ENCODE peak calls at places on chromosome 17, in five cellular contexts. C is AG04450, O is astrocyte, J is esophagus squamous epithelium, S is cardiac muscle cell. A is an unnamed sample.

GRCh38 chr17:2814499-2815341 is 18.5 kb downstream of the RAP1GAP2 start:
- DNase-seq in C (no peak), O (no peak), J (no peak), S (no peak), A (peak; percentile 28)

GRCh38 chr17:43027091-43028032 is 2.3 kb downstream of the RND2 start:
- DNase-seq in J (no peak), S (no peak), O (no peak), C (no peak), A (no peak)

GRCh38 chr17:76353004-76353598 is 615 bp downstream of the PRPSAP1 start:
- DNase-seq in J (no peak), C (no peak), S (peak; percentile 56), O (no peak), A (peak; percentile 47)

GRCh38 chr17:70492368-70492767 is 323.0 kb downstream of the KCNJ2 start:
- DNase-seq in J (no peak), O (no peak), S (no peak), C (no peak), A (no peak)

GRCh38 chr17:58156839-58157803 is 8.9 kb downstream of the OR4D1 start:
- DNase-seq in O (no peak), C (no peak), S (peak; percentile 65), J (no peak), A (peak; percentile 8)

GRCh38 chr17:69269174-69269998 is 40.8 kb upstream of the ABCA10 start:
- DNase-seq in S (no peak), J (no peak), C (no peak), O (peak; percentile 57), A (peak; percentile 48)

GRCh38 chr17:77959216-77959925 is 868 bp downstream of the TNRC6C start:
- DNase-seq in S (peak; percentile 44), C (no peak), J (no peak), O (no peak), A (peak; percentile 19)

GRCh38 chr17:64694207-64694606 is 32.1 kb upstream of the SMURF2 start:
- DNase-seq in J (no peak), C (no peak), O (peak; percentile 69), S (no peak), A (peak; percentile 71)

GRCh38 chr17:79732804-79733691 is 2.3 kb downstream of the ENPP7 start:
- DNase-seq in J (no peak), C (no peak), O (no peak), S (no peak), A (no peak)

GRCh38 chr17:82648761-82649474 is 674 bp upstream of the WDR45B start:
- DNase-seq in S (peak; percentile 52), C (no peak), O (no peak), J (peak; percentile 38), A (no peak)

GRCh38 chr17:79616801-79617200 is 6.0 kb upstream of the RBFOX3 start:
- DNase-seq in C (no peak), S (no peak), J (no peak), O (no peak), A (no peak)

GRCh38 chr17:18143044-18143936 is 34.7 kb downstream of the MYO15A start:
- DNase-seq in J (no peak), C (no peak), O (no peak), S (peak; percentile 41), A (no peak)

GRCh38 chr17:35119370-35120185 is at the start of gene RAD51D:
- DNase-seq in S (peak; percentile 89), O (peak; percentile 32), C (peak; percentile 15), J (no peak), A (peak; percentile 55)

GRCh38 chr17:70829876-70830275 is 660.5 kb downstream of the KCNJ2 start:
- DNase-seq in J (no peak), O (peak; percentile 41), C (no peak), S (no peak), A (no peak)

GRCh38 chr17:77508047-77508715 is 367.4 kb downstream of the SEC14L1 start:
- DNase-seq in J (no peak), S (no peak), C (no peak), O (no peak), A (no peak)

GRCh38 chr17:35244345-35245195 is 1.7 kb downstream of the SLFN5 start:
- DNase-seq in S (peak; percentile 16), J (peak; percentile 29), O (peak; percentile 57), C (no peak), A (peak; percentile 91)

GRCh38 chr17:42313773-42314566 is 25.7 kb downstream of the STAT5A start:
- DNase-seq in C (no peak), J (no peak), S (no peak), O (no peak), A (peak; percentile 54)

GRCh38 chr17:16428098-16428882 is 12.9 kb downstream of the TRPV2 start:
- DNase-seq in O (peak; percentile 27), S (peak; percentile 74), J (no peak), C (no peak), A (no peak)

GRCh38 chr17:47135235-47135634 is 53.9 kb downstream of the CDC27 start:
- DNase-seq in O (no peak), C (no peak), S (no peak), J (no peak), A (no peak)

GRCh38 chr17:82320956-82321927 is 3.8 kb upstream of the CD7 start:
- DNase-seq in J (no peak), O (no peak), C (no peak), S (peak; percentile 57), A (no peak)

GRCh38 chr17:62966426-62967110 is 533 bp downstream of the TANC2 start:
- DNase-seq in O (no peak), C (no peak), S (peak; percentile 65), J (no peak), A (peak; percentile 52)

GRCh38 chr17:53217311-53217710 is 605.4 kb upstream of the KIF2B start:
- DNase-seq in S (no peak), C (no peak), J (no peak), O (no peak), A (no peak)

GRCh38 chr17:56292010-56292409 is 138.7 kb downstream of the ANKFN1 start:
- DNase-seq in O (peak; percentile 74), J (no peak), C (peak; percentile 20), S (no peak), A (peak; percentile 73)

GRCh38 chr17:15513058-15513858 is 45.8 kb upstream of the CDRT4 start:
- DNase-seq in S (no peak), C (no peak), J (no peak), O (peak; percentile 72), A (no peak)

GRCh38 chr17:63550816-63551639 is 751 bp downstream of the DCAF7 start:
- DNase-seq in O (peak; percentile 47), C (no peak), S (peak; percentile 80), J (no peak), A (peak; percentile 33)

DNA sequence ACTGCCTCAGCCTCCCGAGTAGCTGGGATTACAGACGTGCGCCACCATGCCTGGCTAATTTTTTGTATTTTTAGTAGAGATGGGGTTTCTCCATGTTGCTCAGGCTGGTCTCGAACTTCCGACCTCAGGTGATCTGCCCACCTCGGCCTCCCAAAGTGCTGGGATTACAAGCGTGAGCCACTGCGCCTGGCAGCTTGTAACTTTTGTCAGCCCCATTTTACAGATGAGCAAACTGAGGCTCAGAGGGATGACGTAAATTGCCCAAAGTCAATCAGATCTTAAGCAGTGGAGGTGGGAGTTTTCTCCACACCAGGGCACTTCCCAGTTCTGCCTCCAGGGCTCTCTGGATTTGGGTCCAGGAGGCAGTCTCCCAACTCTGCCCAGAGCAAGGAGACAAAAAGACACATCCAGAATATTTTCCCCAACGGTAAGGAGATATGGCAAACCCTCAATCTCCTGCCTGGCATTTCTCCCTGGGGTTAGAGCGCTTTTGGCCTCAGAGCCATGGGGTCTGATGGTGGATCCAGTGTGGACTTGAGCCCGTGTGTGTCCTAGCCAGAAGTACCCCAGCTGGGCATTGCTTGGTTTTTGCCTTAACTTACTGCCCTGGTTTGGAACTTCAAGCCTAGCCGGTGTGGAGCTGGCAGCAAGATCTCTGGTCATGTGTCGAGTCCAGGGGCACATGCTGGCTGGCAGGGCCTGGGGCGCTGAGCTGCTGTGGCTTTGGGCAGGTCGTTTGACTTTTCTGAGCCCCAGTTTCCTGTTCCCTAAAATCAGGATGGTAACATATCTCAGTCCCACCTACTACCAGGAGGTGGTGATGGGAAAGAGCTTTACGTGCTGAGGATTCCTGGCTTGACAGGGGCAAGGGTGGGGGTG is 3.4 kb downstream of the ADAM11 start:
- DNase-seq in C (no peak), S (no peak), O (no peak), J (no peak), A (no peak)
- TF ChIP-seq CTCF in C (no peak), S (no peak), O (no peak), J (no peak), A (no peak)

GRCh38 chr17:73592079-73592415 is 52.2 kb downstream of the SDK2 start:
- DNase-seq in O (no peak), C (no peak), J (no peak), S (no peak), A (no peak)

GRCh38 chr17:73594598-73594997 is 49.6 kb downstream of the SDK2 start:
- DNase-seq in J (no peak), O (no peak), S (no peak), C (no peak), A (no peak)

GRCh38 chr17:73594025-73594424 is 50.2 kb downstream of the SDK2 start:
- DNase-seq in J (no peak), O (no peak), C (no peak), S (peak; percentile 59), A (no peak)

GRCh38 chr17:73592531-73592961 is 51.7 kb downstream of the SDK2 start:
- DNase-seq in J (no peak), C (no peak), S (no peak), O (no peak), A (no peak)

DNA sequence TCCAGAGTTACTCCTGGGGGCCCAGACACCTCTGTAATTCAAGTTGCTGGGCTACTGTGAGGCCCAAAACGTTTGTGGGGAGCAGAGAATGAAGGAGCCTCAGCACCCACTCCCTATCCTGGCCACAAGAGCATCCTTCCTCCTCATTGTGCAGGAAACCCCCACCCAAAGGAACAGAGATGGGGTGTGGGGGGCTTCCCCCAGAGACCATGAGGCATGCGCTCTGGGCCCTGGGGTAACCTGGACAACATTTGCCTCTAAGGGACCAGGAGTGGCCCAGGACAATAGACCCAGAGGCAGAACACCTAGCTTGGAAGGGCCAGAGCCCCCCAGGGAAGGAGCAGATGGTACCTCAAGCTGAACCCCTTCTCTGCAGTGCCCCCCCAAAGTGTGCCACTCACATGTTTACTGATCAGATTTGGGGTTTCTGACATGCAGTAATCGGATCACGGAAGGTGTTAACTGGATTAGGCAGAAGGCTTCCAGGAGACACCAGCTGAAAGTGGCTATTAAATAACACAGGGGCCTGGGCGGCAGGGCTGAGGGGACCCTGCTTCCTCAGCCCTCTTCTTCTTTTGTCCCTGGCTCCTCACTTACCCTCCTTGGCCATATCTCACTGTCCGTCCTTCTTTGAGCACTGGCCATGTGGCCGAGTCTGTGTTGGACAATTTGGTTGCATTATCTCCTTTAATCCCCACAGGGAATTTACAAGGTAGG is 50.8 kb downstream of the SDK2 start:
- DNase-seq in S (no peak), C (no peak), O (no peak), J (no peak), A (no peak)
- H3K27me3 ChIP-seq in S (no peaks in the 10 kb centered on the region), C (no peaks in the 10 kb centered on the region), O (no peaks in the 10 kb centered on the region), J (no peaks in the 10 kb centered on the region), A (no peaks in the 10 kb centered on the region)

DNA sequence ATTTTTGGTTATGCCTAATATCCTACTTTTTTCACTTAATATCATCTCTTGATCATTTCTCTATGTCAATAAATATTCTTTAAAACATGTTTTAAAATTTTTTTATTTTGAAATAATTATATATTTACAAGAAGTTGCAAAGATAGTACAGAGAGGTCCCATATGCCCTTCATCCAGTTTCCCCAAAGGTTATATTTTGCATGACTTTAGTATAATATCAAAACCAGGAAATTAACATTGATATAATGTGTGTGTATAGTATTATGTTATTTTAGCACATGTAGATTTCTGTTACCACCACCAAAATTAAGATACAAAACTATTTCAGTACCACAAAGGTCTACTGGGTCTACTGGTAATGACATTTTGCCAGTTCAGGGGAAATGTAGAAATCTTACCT is 60.7 kb downstream of the EFCAB5 start:
- DNase-seq in O (no peak), J (no peak), S (no peak), C (no peak), A (no peak)
- H3K27ac ChIP-seq in O (no peak overlapping the region), J (no peak overlapping the region), S (no peak overlapping the region), C (no peak overlapping the region), A (no peak overlapping the region)

GRCh38 chr17:81302861-81303326 is 7.8 kb upstream of the SLC38A10 start:
- DNase-seq in C (no peak), O (no peak), S (no peak), J (no peak), A (no peak)
- TF ChIP-seq CTCF in C (no peak), O (no peak), S (no peak), J (no peak), A (no peak)

A was measured in mammary epithelial cell.